ENCODE peak calls at places on chromosomes 6 and 20, in eight cellular contexts. One of them, this sample, is unnamed.

GRCh38 chr20:49074521-49074920 is 28.4 kb downstream of the CSE1L start:
- DNase-seq in AG09309: no peak
- DNase-seq in epithelial cell of esophagus: no peak
- DNase-seq in progenitor cell of endocrine pancreas: no peak
- DNase-seq in IMR-90: no peak
- DNase-seq in breast epithelium: no peak
- DNase-seq in fibroblast of the aortic adventitia: no peak
- DNase-seq in endothelial cell: no peak
- DNase-seq in this sample: no peak

GRCh38 chr6:124234806-124235205 is 431.1 kb downstream of the NKAIN2 start:
- DNase-seq in endothelial cell: no peak
- DNase-seq in IMR-90: no peak
- DNase-seq in epithelial cell of esophagus: no peak
- DNase-seq in fibroblast of the aortic adventitia: no peak
- DNase-seq in progenitor cell of endocrine pancreas: no peak
- DNase-seq in AG09309: no peak
- DNase-seq in breast epithelium: no peak
- DNase-seq in this sample: no peak

GRCh38 chr6:106377061-106377540 is 16.6 kb downstream of the CRYBG1 start:
- DNase-seq in endothelial cell: no peak
- DNase-seq in breast epithelium: no peak
- DNase-seq in progenitor cell of endocrine pancreas: no peak
- DNase-seq in IMR-90: peak
- DNase-seq in fibroblast of the aortic adventitia: peak
- DNase-seq in AG09309: no peak
- DNase-seq in epithelial cell of esophagus: peak
- DNase-seq in this sample: no peak

GRCh38 chr6:118875672-118876071 is 18.3 kb upstream of the ASF1A start:
- DNase-seq in IMR-90: no peak
- DNase-seq in endothelial cell: no peak
- DNase-seq in breast epithelium: no peak
- DNase-seq in AG09309: no peak
- DNase-seq in progenitor cell of endocrine pancreas: no peak
- DNase-seq in fibroblast of the aortic adventitia: no peak
- DNase-seq in epithelial cell of esophagus: no peak
- DNase-seq in this sample: no peak

GRCh38 chr6:81777586-81778268 is 25.2 kb upstream of the TENT5A start:
- DNase-seq in endothelial cell: no peak
- DNase-seq in progenitor cell of endocrine pancreas: no peak
- DNase-seq in fibroblast of the aortic adventitia: no peak
- DNase-seq in epithelial cell of esophagus: no peak
- DNase-seq in breast epithelium: no peak
- DNase-seq in IMR-90: no peak
- DNase-seq in AG09309: no peak
- DNase-seq in this sample: no peak

GRCh38 chr20:48215536-48215935 is 430.3 kb upstream of the SULF2 start:
- DNase-seq in fibroblast of the aortic adventitia: no peak
- DNase-seq in progenitor cell of endocrine pancreas: no peak
- DNase-seq in breast epithelium: no peak
- DNase-seq in IMR-90: no peak
- DNase-seq in AG09309: no peak
- DNase-seq in endothelial cell: no peak
- DNase-seq in epithelial cell of esophagus: no peak
- DNase-seq in this sample: no peak

GRCh38 chr20:11905460-11906150 is 12.1 kb upstream of the BTBD3 start:
- DNase-seq in epithelial cell of esophagus: no peak
- DNase-seq in progenitor cell of endocrine pancreas: no peak
- DNase-seq in IMR-90: peak
- DNase-seq in endothelial cell: no peak
- DNase-seq in AG09309: no peak
- DNase-seq in breast epithelium: no peak
- DNase-seq in fibroblast of the aortic adventitia: no peak
- DNase-seq in this sample: no peak

GRCh38 chr6:158661156-158661555 is 11.3 kb downstream of the SYTL3 start:
- DNase-seq in fibroblast of the aortic adventitia: no peak
- DNase-seq in breast epithelium: no peak
- DNase-seq in IMR-90: no peak
- DNase-seq in epithelial cell of esophagus: peak
- DNase-seq in endothelial cell: no peak
- DNase-seq in AG09309: no peak
- DNase-seq in progenitor cell of endocrine pancreas: no peak
- DNase-seq in this sample: no peak

GRCh38 chr6:163165922-163166321 is 248.6 kb upstream of the QKI start:
- DNase-seq in IMR-90: no peak
- DNase-seq in breast epithelium: no peak
- DNase-seq in progenitor cell of endocrine pancreas: no peak
- DNase-seq in fibroblast of the aortic adventitia: no peak
- DNase-seq in AG09309: no peak
- DNase-seq in endothelial cell: no peak
- DNase-seq in epithelial cell of esophagus: no peak
- DNase-seq in this sample: no peak

GRCh38 chr6:38933426-38933825 is 115.2 kb upstream of the GLP1R start:
- DNase-seq in fibroblast of the aortic adventitia: peak
- DNase-seq in AG09309: no peak
- DNase-seq in epithelial cell of esophagus: peak
- DNase-seq in progenitor cell of endocrine pancreas: no peak
- DNase-seq in endothelial cell: no peak
- DNase-seq in breast epithelium: no peak
- DNase-seq in IMR-90: peak
- DNase-seq in this sample: no peak

GRCh38 chr6:38935051-38935450 is 113.5 kb upstream of the GLP1R start:
- DNase-seq in endothelial cell: no peak
- DNase-seq in progenitor cell of endocrine pancreas: no peak
- DNase-seq in IMR-90: no peak
- DNase-seq in fibroblast of the aortic adventitia: no peak
- DNase-seq in breast epithelium: no peak
- DNase-seq in AG09309: no peak
- DNase-seq in epithelial cell of esophagus: no peak
- DNase-seq in this sample: no peak

GRCh38 chr6:38925110-38925509 is 123.5 kb upstream of the GLP1R start:
- DNase-seq in IMR-90: no peak
- DNase-seq in fibroblast of the aortic adventitia: no peak
- DNase-seq in progenitor cell of endocrine pancreas: no peak
- DNase-seq in endothelial cell: no peak
- DNase-seq in epithelial cell of esophagus: no peak
- DNase-seq in AG09309: no peak
- DNase-seq in breast epithelium: no peak
- DNase-seq in this sample: no peak

GRCh38 chr6:38929560-38929959 is 119.0 kb upstream of the GLP1R start:
- DNase-seq in epithelial cell of esophagus: no peak
- DNase-seq in IMR-90: no peak
- DNase-seq in AG09309: no peak
- DNase-seq in breast epithelium: no peak
- DNase-seq in progenitor cell of endocrine pancreas: no peak
- DNase-seq in endothelial cell: no peak
- DNase-seq in fibroblast of the aortic adventitia: no peak
- DNase-seq in this sample: no peak
- TF ChIP-seq CTCF in epithelial cell of esophagus: no peak
- TF ChIP-seq CTCF in IMR-90: no peak
- TF ChIP-seq CTCF in AG09309: no peak
- TF ChIP-seq CTCF in breast epithelium: no peak
- TF ChIP-seq CTCF in progenitor cell of endocrine pancreas: no peak
- TF ChIP-seq CTCF in endothelial cell: no peak
- TF ChIP-seq CTCF in fibroblast of the aortic adventitia: no peak
- TF ChIP-seq CTCF in this sample: no peak

GRCh38 chr6:99867026-99867425 is 127.0 kb downstream of the MCHR2 start:
- DNase-seq in AG09309: no peak
- DNase-seq in breast epithelium: no peak
- DNase-seq in epithelial cell of esophagus: no peak
- DNase-seq in progenitor cell of endocrine pancreas: no peak
- DNase-seq in IMR-90: no peak
- DNase-seq in endothelial cell: no peak
- DNase-seq in fibroblast of the aortic adventitia: no peak
- DNase-seq in this sample: no peak

DNA sequence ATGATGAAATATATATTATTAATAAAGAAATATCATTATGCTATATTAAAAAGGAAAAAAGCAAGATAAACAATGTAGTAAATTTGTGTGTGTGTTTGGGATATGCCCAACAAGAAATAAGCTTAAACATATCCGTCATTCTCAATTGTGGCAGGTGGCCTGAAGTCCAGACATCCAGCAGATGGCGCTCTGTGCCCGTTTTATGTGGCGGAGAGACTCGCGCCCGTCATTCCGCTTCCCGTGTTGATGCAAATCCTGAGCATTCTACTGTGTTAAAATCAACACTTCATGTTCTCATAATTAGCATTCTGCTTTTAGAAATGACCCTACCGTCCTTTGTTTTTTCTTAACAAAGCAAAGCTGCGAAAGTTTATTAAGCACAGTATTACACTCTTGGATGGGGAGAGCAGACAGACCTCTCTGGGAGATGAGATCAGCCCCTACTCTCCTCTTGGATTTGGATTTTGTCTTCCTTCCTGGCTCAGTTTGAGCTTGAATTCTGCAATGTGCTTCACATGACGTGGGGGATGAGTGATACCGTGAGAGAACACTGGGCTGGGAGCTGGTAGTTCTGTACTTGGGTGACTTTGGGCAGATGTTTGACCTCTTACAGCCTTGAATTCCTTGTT is 125.8 kb downstream of the MCHR2 start:
- DNase-seq in IMR-90: peak
- DNase-seq in breast epithelium: peak
- DNase-seq in AG09309: peak
- DNase-seq in epithelial cell of esophagus: peak
- DNase-seq in fibroblast of the aortic adventitia: peak
- DNase-seq in endothelial cell: peak
- DNase-seq in progenitor cell of endocrine pancreas: peak
- DNase-seq in this sample: peak
- TF ChIP-seq CTCF in IMR-90: peak
- TF ChIP-seq CTCF in breast epithelium: peak
- TF ChIP-seq CTCF in AG09309: peak
- TF ChIP-seq CTCF in epithelial cell of esophagus: peak
- TF ChIP-seq CTCF in fibroblast of the aortic adventitia: peak
- TF ChIP-seq CTCF in endothelial cell: peak
- TF ChIP-seq CTCF in progenitor cell of endocrine pancreas: peak
- TF ChIP-seq CTCF in this sample: peak

GRCh38 chr6:5197084-5197483 is 63.7 kb downstream of the LYRM4 start:
- DNase-seq in breast epithelium: no peak
- DNase-seq in endothelial cell: no peak
- DNase-seq in IMR-90: no peak
- DNase-seq in fibroblast of the aortic adventitia: no peak
- DNase-seq in epithelial cell of esophagus: no peak
- DNase-seq in AG09309: no peak
- DNase-seq in progenitor cell of endocrine pancreas: no peak
- DNase-seq in this sample: no peak

GRCh38 chr6:5202206-5202605 is 58.5 kb downstream of the LYRM4 start:
- DNase-seq in IMR-90: no peak
- DNase-seq in breast epithelium: no peak
- DNase-seq in endothelial cell: no peak
- DNase-seq in progenitor cell of endocrine pancreas: no peak
- DNase-seq in fibroblast of the aortic adventitia: no peak
- DNase-seq in epithelial cell of esophagus: peak
- DNase-seq in AG09309: no peak
- DNase-seq in this sample: no peak

GRCh38 chr6:5201271-5201670 is 59.5 kb downstream of the LYRM4 start:
- DNase-seq in AG09309: no peak
- DNase-seq in breast epithelium: no peak
- DNase-seq in progenitor cell of endocrine pancreas: no peak
- DNase-seq in fibroblast of the aortic adventitia: peak
- DNase-seq in endothelial cell: no peak
- DNase-seq in epithelial cell of esophagus: peak
- DNase-seq in IMR-90: no peak
- DNase-seq in this sample: no peak

GRCh38 chr6:5202941-5203340 is 57.8 kb downstream of the LYRM4 start:
- DNase-seq in epithelial cell of esophagus: no peak
- DNase-seq in endothelial cell: no peak
- DNase-seq in AG09309: no peak
- DNase-seq in IMR-90: no peak
- DNase-seq in progenitor cell of endocrine pancreas: no peak
- DNase-seq in breast epithelium: no peak
- DNase-seq in fibroblast of the aortic adventitia: no peak
- DNase-seq in this sample: no peak

DNA sequence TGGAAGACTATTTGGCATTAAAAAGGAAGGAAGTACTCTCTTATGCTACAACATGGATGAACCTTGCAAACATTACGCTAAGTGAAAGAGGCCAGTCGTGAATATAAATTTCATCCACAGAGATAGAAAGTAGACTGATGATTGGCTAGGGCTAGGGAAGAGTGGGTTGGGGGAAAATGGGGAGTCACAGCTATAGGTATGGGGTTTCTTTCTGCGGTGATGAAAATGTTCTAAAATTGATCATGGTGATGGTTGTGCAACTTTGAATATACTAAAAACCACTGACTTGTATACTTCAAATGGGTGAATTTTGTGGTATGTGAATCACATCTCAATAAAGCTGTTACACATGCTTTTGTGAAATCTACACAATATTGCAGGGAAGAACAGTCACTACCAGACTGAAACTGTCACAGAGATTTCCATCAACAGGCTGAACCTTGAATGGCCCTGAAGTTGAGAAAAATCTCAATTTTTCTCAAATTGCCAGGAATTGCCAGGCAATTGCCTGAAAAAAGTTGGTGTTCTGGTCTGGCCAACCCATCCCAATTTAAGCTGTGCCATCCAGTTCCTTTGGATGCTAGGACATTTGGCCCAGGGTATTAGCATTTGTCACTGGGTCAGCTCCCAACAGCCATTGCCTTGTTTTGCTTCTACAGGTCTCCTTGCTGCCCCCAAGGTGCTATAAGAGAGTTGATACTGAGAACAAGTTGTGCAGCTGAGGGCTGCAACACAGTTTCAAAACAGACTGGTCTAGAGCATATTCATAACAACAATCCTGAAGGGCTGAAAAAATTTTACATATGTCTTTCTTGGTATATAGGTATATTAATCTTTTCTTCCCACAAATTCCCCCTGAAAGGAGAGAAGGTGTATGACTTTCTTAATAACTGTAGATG is 61.3 kb downstream of the LYRM4 start:
- DNase-seq in progenitor cell of endocrine pancreas: no peak
- DNase-seq in AG09309: no peak
- DNase-seq in epithelial cell of esophagus: no peak
- DNase-seq in fibroblast of the aortic adventitia: no peak
- DNase-seq in IMR-90: no peak
- DNase-seq in breast epithelium: no peak
- DNase-seq in endothelial cell: no peak
- DNase-seq in this sample: no peak
- TF ChIP-seq CTCF in progenitor cell of endocrine pancreas: no peak
- TF ChIP-seq CTCF in AG09309: no peak
- TF ChIP-seq CTCF in epithelial cell of esophagus: no peak
- TF ChIP-seq CTCF in fibroblast of the aortic adventitia: no peak
- TF ChIP-seq CTCF in IMR-90: no peak
- TF ChIP-seq CTCF in breast epithelium: no peak
- TF ChIP-seq CTCF in endothelial cell: no peak
- TF ChIP-seq CTCF in this sample: no peak

GRCh38 chr6:119980802-119981201 is 631.2 kb upstream of the MAN1A1 start:
- DNase-seq in AG09309: no peak
- DNase-seq in epithelial cell of esophagus: no peak
- DNase-seq in IMR-90: no peak
- DNase-seq in breast epithelium: no peak
- DNase-seq in fibroblast of the aortic adventitia: no peak
- DNase-seq in progenitor cell of endocrine pancreas: no peak
- DNase-seq in endothelial cell: no peak
- DNase-seq in this sample: no peak

GRCh38 chr6:119979862-119980261 is 630.3 kb upstream of the MAN1A1 start:
- DNase-seq in fibroblast of the aortic adventitia: peak
- DNase-seq in AG09309: no peak
- DNase-seq in endothelial cell: no peak
- DNase-seq in breast epithelium: no peak
- DNase-seq in IMR-90: peak
- DNase-seq in epithelial cell of esophagus: peak
- DNase-seq in progenitor cell of endocrine pancreas: no peak
- DNase-seq in this sample: no peak

GRCh38 chr6:119974430-119975159 is 625.0 kb upstream of the MAN1A1 start:
- DNase-seq in fibroblast of the aortic adventitia: no peak
- DNase-seq in progenitor cell of endocrine pancreas: no peak
- DNase-seq in epithelial cell of esophagus: peak
- DNase-seq in endothelial cell: no peak
- DNase-seq in breast epithelium: no peak
- DNase-seq in IMR-90: no peak
- DNase-seq in AG09309: no peak
- DNase-seq in this sample: no peak

GRCh38 chr6:119978274-119978889 is 628.8 kb upstream of the MAN1A1 start:
- DNase-seq in progenitor cell of endocrine pancreas: no peak
- DNase-seq in endothelial cell: peak
- DNase-seq in AG09309: no peak
- DNase-seq in epithelial cell of esophagus: peak
- DNase-seq in fibroblast of the aortic adventitia: peak
- DNase-seq in breast epithelium: no peak
- DNase-seq in IMR-90: peak
- DNase-seq in this sample: no peak
- TF ChIP-seq CTCF in progenitor cell of endocrine pancreas: peak
- TF ChIP-seq CTCF in endothelial cell: peak
- TF ChIP-seq CTCF in AG09309: peak
- TF ChIP-seq CTCF in epithelial cell of esophagus: peak
- TF ChIP-seq CTCF in fibroblast of the aortic adventitia: peak
- TF ChIP-seq CTCF in breast epithelium: no peak
- TF ChIP-seq CTCF in IMR-90: peak
- TF ChIP-seq CTCF in this sample: peak

This sample was measured in neural crest cell.